ENCODE peak calls at places on chromosome 10, in eight cellular contexts. Q is ovary; M is CD4-positive, alpha-beta memory T cell; D is Panc1; V is right cardiac atrium; R is K562; G is CD8-positive, alpha-beta memory T cell; E is NT2/D1. U is an unnamed sample.

GRCh38 chr10:4809156-4809555 is 16.9 kb upstream of the AKR1E2 start:
- DNase-seq in Q (no peak), M (no peak), D (no peak), V (no peak), R (no peak), G (no peak), E (no peak), U (no peak)

GRCh38 chr10:61970182-61971015 is 68.9 kb downstream of the ARID5B start:
- DNase-seq in Q (no peak), M (no peak), D (no peak), V (no peak), R (no peak), G (no peak), E (no peak), U (no peak)

GRCh38 chr10:63910806-63911205 is 389.6 kb downstream of the REEP3 start:
- DNase-seq in Q (no peak), M (no peak), D (no peak), V (no peak), R (no peak), G (no peak), E (peak; percentile 15), U (no peak)

GRCh38 chr10:23656735-23657134 is 217.9 kb downstream of the OTUD1 start:
- DNase-seq in Q (no peak), M (no peak), D (no peak), V (no peak), R (no peak), G (no peak), E (no peak), U (peak; percentile 20)

GRCh38 chr10:27474741-27475140 is 29.4 kb upstream of the RAB18 start:
- DNase-seq in Q (no peak), M (no peak), D (no peak), V (no peak), R (no peak), G (no peak), E (no peak), U (no peak)

GRCh38 chr10:92327445-92328433 is 36.8 kb downstream of the MARCHF5 start:
- DNase-seq in Q (no peak), M (no peak), D (no peak), V (no peak), R (no peak), G (no peak), E (no peak), U (no peak)

GRCh38 chr10:1461016-1461415 is 276.3 kb downstream of the ADARB2 start:
- DNase-seq in Q (no peak), M (no peak), D (no peak), V (no peak), R (no peak), G (no peak), E (no peak), U (no peak)

GRCh38 chr10:88687853-88688467 is 18.1 kb upstream of the LIPK start:
- DNase-seq in Q (no peak), M (peak; percentile 22), D (no peak), V (no peak), R (peak; percentile 2), G (no peak), E (no peak), U (no peak)

GRCh38 chr10:48406204-48406603 is 99.7 kb downstream of the MAPK8 start:
- DNase-seq in Q (no peak), M (no peak), D (peak; percentile 15), V (no peak), R (peak; percentile 85), G (no peak), E (no peak), U (no peak)

GRCh38 chr10:88728107-88728763 is 22.2 kb downstream of the LIPK start:
- DNase-seq in Q (peak; percentile 17), M (peak; percentile 3), D (no peak), V (no peak), R (peak; percentile 60), G (peak; percentile 52), E (peak; percentile 66), U (no peak)

GRCh38 chr10:50515420-50515819 is 108.3 kb downstream of the SGMS1 start:
- DNase-seq in Q (no peak), M (no peak), D (no peak), V (no peak), R (no peak), G (no peak), E (no peak), U (no peak)

GRCh38 chr10:24783504-24783903 is 59.8 kb upstream of the ARHGAP21 start:
- DNase-seq in Q (no peak), M (no peak), D (no peak), V (no peak), R (peak; percentile 23), G (no peak), E (no peak), U (no peak)

GRCh38 chr10:114638874-114639625 is 19.0 kb downstream of the ABLIM1 start:
- DNase-seq in Q (no peak), M (no peak), D (no peak), V (no peak), R (no peak), G (no peak), E (no peak), U (no peak)

GRCh38 chr10:114635101-114635500 is 23.0 kb downstream of the ABLIM1 start:
- DNase-seq in Q (no peak), M (no peak), D (no peak), V (no peak), R (no peak), G (no peak), E (no peak), U (no peak)

GRCh38 chr10:114634607-114634974 is 23.5 kb downstream of the ABLIM1 start:
- DNase-seq in Q (peak; percentile 54), M (no peak), D (no peak), V (peak; percentile 77), R (peak; percentile 52), G (no peak), E (no peak), U (no peak)

GRCh38 chr10:114632869-114633715 is 25.0 kb downstream of the ABLIM1 start:
- DNase-seq in Q (peak; percentile 43), M (no peak), D (peak; percentile 92), V (peak; percentile 43), R (peak; percentile 33), G (no peak), E (no peak), U (no peak)

DNA sequence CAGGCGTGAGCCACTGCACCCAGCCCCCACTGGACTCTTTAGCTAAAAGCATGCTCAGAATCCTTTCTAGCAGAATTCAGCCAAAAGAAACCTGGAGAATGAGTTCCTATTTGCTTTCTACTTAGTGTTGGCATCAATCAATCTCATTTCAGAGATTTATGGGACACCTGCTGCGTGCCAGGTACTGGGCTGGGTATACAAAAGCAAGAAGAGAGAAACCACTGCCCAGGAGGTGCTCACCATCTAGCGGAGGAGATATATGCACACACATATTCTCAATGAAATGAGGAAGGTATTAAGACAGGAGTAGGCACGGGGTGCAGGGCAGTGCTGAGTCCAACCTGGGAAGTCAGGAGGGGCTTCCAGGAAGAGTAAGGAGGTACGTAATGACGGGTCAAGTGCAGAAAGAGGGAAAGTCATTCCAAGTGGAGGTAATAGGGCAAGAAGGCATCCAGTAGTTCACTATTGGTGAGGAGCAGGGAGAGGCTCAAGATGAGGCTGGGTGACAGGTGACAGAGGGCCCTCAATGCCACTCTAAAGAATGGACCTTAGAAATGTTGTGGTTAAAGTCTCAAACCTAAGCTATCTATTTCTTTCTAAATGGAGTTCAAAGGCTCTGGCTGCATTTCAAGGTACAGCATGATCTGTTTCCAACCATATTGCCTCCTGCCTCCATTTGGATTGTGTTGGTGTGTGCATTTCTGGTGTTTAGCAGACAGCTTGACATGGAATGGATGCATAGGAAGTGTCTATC is 22.1 kb downstream of the ABLIM1 start:
- DNase-seq in Q (no peak), M (no peak), D (no peak), V (no peak), R (no peak), G (no peak), E (no peak), U (no peak)
- H3K4me1 ChIP-seq in Q (peaks cover 9% of the 10 kb centered on the region), M (peaks cover 18% of the 10 kb centered on the region), D (peaks cover 81% of the 10 kb centered on the region), V (peaks cover 18% of the 10 kb centered on the region), R (no peaks in the 10 kb centered on the region), G (peaks cover 17% of the 10 kb centered on the region), E (peaks cover 10% of the 10 kb centered on the region), U (peaks cover 14% of the 10 kb centered on the region)

DNA sequence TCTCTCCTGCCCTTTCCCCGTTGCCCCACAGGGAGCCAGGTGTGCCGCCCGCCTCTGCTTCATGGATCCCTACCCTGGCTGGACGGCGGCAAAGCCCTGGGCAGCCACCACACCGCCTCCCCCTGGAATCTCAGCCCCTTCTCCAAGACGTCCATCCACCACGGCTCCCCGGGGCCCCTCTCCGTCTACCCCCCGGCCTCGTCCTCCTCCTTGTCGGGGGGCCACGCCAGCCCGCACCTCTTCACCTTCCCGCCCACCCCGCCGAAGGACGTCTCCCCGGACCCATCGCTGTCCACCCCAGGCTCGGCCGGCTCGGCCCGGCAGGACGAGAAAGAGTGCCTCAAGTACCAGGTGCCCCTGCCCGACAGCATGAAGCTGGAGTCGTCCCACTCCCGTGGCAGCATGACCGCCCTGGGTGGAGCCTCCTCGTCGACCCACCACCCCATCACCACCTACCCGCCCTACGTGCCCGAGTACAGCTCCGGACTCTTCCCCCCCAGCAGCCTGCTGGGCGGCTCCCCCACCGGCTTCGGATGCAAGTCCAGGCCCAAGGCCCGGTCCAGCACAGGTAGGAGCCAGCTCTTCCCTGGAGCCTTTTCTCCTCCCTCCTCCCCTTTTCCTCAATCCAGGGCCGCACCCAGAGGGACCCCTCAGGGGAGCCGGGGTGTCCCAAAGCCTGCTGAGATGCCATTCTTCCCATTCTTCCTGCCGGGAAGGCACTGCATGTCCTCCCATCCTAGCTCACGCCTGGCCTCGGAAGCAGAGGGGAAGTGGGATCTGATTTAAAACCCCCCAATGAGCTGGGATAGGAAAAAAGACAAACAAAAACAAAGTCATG is 4.0 kb downstream of the GATA3 start:
- DNase-seq in Q (no peak), M (peak; percentile 9), D (no peak), V (no peak), R (no peak), G (no peak), E (no peak), U (no peak)
- H3K27me3 ChIP-seq in Q (no peaks in the 10 kb centered on the region), M (no peaks in the 10 kb centered on the region), D (no peaks in the 10 kb centered on the region), V (no peaks in the 10 kb centered on the region), R (peaks cover 36% of the 10 kb centered on the region), G (no peaks in the 10 kb centered on the region), E (peaks cover 12% of the 10 kb centered on the region), U (no peaks in the 10 kb centered on the region)

GRCh38 chr10:99714446-99714845 is 17.5 kb downstream of the COX15 start:
- DNase-seq in Q (no peak), M (no peak), D (no peak), V (no peak), R (no peak), G (no peak), E (no peak), U (no peak)

DNA sequence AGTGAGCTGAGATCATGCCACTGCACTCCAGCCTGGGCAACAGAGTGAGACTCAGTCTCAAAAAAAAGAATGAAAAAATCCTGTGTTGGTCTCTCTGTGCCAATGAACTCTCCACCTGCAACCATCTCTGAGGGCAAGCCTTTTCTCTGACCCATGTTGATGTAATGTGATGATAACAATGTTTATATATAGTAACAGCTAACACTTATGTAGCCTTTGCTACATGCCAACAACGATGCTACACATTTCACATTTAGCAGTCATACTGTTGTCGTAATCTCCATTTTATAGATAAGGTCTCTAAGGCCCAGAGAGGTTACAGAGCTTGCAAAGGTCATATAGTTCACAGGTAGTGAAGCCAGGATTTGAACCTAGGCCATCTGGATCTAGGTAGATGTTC is 11.5 kb downstream of the COX15 start:
- DNase-seq in Q (no peak), M (no peak), D (no peak), V (no peak), R (no peak), G (no peak), E (no peak), U (no peak)
- H3K9me3 ChIP-seq in Q (no peaks in the 10 kb centered on the region), M (no peaks in the 10 kb centered on the region), D (no peaks in the 10 kb centered on the region), V (no peaks in the 10 kb centered on the region), R (no peaks in the 10 kb centered on the region), G (no peaks in the 10 kb centered on the region), E (no peaks in the 10 kb centered on the region), U (no peaks in the 10 kb centered on the region)

GRCh38 chr10:90635111-90635798 is 222.6 kb downstream of the HTR7 start:
- DNase-seq in Q (no peak), M (no peak), D (no peak), V (no peak), R (no peak), G (no peak), E (no peak), U (no peak)
- H3K4me1 ChIP-seq in Q (no peaks in the 10 kb centered on the region), M (no peaks in the 10 kb centered on the region), D (no peaks in the 10 kb centered on the region), V (no peaks in the 10 kb centered on the region), R (no peaks in the 10 kb centered on the region), G (no peaks in the 10 kb centered on the region), E (no peaks in the 10 kb centered on the region), U (no peaks in the 10 kb centered on the region)